ENCODE peak calls at places on chromosomes 4 and X, in six cellular contexts. B is HCT116, I is K562, J is GM12878, D is HepG2, L is H1. E is an unnamed sample.

GRCh38 chrX:24259544-24260240 is 54.2 kb downstream of the SUPT20HL2 start:
- DNase-seq in B (peak), I (peak), J (no peak), D (peak), L (no peak), E (peak)

GRCh38 chr4:185677915-185678314 is 134.1 kb downstream of the SORBS2 start:
- DNase-seq in B (no peak), I (no peak), J (no peak), D (no peak), L (no peak), E (no peak)

GRCh38 chr4:7757501-7758443 is 181.9 kb downstream of the AFAP1 start:
- DNase-seq in B (no peak), I (no peak), J (no peak), D (no peak), L (no peak), E (no peak)

GRCh38 chr4:151864068-151864467 is 103.3 kb upstream of the GATB start:
- DNase-seq in B (no peak), I (no peak), J (no peak), D (no peak), L (no peak), E (no peak)

GRCh38 chrX:23784487-23785301 is 1.7 kb downstream of the SAT1 start:
- DNase-seq in B (no peak), I (peak), J (no peak), D (no peak), L (no peak), E (no peak)

GRCh38 chr4:38957239-38957815 is 74.9 kb downstream of the TMEM156 start:
- DNase-seq in B (no peak), I (no peak), J (no peak), D (no peak), L (no peak), E (no peak)

GRCh38 chr4:146545102-146545501 is 23.4 kb upstream of the SLC10A7 start:
- DNase-seq in B (no peak), I (peak), J (no peak), D (peak), L (no peak), E (peak)

GRCh38 chr4:82988323-82988832 is 22.2 kb downstream of the LIN54 start:
- DNase-seq in B (no peak), I (no peak), J (no peak), D (no peak), L (no peak), E (no peak)

GRCh38 chr4:122759639-122760310 is 27.3 kb downstream of the BBS12 start:
- DNase-seq in B (no peak), I (no peak), J (no peak), D (no peak), L (no peak), E (no peak)

GRCh38 chrX:100615015-100615414 is 21.6 kb downstream of the TSPAN6 start:
- DNase-seq in B (peak), I (peak), J (peak), D (peak), L (no peak), E (no peak)

GRCh38 chr4:36242629-36243354 is 1.5 kb downstream of the ARAP2 start:
- DNase-seq in B (no peak), I (no peak), J (no peak), D (no peak), L (no peak), E (no peak)

GRCh38 chr4:6991771-6992557 is 51.2 kb upstream of the TADA2B start:
- DNase-seq in B (no peak), I (no peak), J (no peak), D (no peak), L (no peak), E (no peak)

GRCh38 chrX:107576841-107577240 is 51.5 kb upstream of the PRPS1 start:
- DNase-seq in B (no peak), I (no peak), J (no peak), D (no peak), L (no peak), E (no peak)

GRCh38 chr4:158858410-158859189 is 89.8 kb downstream of the FNIP2 start:
- DNase-seq in B (no peak), I (no peak), J (no peak), D (peak), L (no peak), E (no peak)

GRCh38 chrX:110743679-110744340 is 51.8 kb downstream of the CHRDL1 start:
- DNase-seq in B (no peak), I (no peak), J (no peak), D (no peak), L (no peak), E (no peak)

GRCh38 chrX:10756365-10756915 is 136.1 kb upstream of the MID1 start:
- DNase-seq in B (peak), I (no peak), J (no peak), D (no peak), L (no peak), E (no peak)

GRCh38 chr4:163196904-163197505 is 30.3 kb upstream of the NAF1 start:
- DNase-seq in B (no peak), I (no peak), J (no peak), D (no peak), L (no peak), E (no peak)

GRCh38 chrX:39204945-39205344 is 403.7 kb downstream of the MID1IP1 start:
- DNase-seq in B (no peak), I (no peak), J (no peak), D (no peak), L (no peak), E (no peak)

GRCh38 chrX:70444326-70445196 is at the start of gene DLG3:
- DNase-seq in B (no peak), I (peak), J (no peak), D (no peak), L (no peak), E (peak)

GRCh38 chr4:28015996-28016395 is 1155.4 kb downstream of the STIM2 start:
- DNase-seq in B (no peak), I (no peak), J (no peak), D (no peak), L (no peak), E (no peak)

GRCh38 chrX:40391662-40392061 is 189.1 kb upstream of the ATP6AP2 start:
- DNase-seq in B (no peak), I (no peak), J (no peak), D (no peak), L (no peak), E (no peak)

GRCh38 chr4:84965558-84966381 is 720 bp downstream of the WDFY3 start:
- DNase-seq in B (no peak), I (peak), J (no peak), D (peak), L (no peak), E (peak)

GRCh38 chrX:11427082-11428033 is 134.1 kb downstream of the AMELX start:
- DNase-seq in B (no peak), I (peak), J (no peak), D (no peak), L (no peak), E (peak)

GRCh38 chr4:83125738-83126141 is 11.2 kb upstream of the PLAC8 start:
- DNase-seq in B (no peak), I (no peak), J (no peak), D (no peak), L (no peak), E (no peak)

DNA sequence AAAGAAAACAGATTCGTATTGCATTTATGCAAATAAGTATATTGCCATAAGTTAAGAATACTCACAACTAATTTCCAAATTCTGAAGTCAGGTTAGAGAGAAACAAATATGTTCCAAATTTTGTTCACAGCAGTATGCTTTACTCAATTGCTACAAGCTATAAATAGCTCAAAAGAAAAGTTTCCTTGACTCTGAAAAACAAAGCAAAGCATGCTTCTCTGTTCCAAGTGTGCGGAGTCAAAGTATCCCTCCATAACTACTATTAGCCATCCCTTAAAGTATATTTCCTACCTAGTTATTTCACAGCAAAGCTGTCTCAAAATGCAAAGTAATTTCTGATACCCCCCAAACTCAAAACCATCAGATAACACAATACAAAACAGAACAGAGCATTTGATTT is 47.3 kb downstream of the MGST2 start:
- DNase-seq in B (no peak), I (no peak), J (no peak), D (no peak), L (no peak), E (no peak)
- TF ChIP-seq ATF3 in B (no peak), I (no peak), J (no peak), D (no peak), L (no peak), E (no peak)

GRCh38 chr4:26590639-26591038 is 6.8 kb downstream of the TBC1D19 start:
- DNase-seq in B (peak), I (no peak), J (no peak), D (no peak), L (no peak), E (no peak)
- TF ChIP-seq ATF3 in B (no peak), I (no peak), J (no peak), D (no peak), L (no peak), E (no peak)

GRCh38 chr4:165867961-165868360 is 5.1 kb upstream of the TLL1 start:
- DNase-seq in B (no peak), I (no peak), J (no peak), D (no peak), L (no peak), E (no peak)

GRCh38 chr4:165861378-165861777 is 11.7 kb upstream of the TLL1 start:
- DNase-seq in B (no peak), I (no peak), J (no peak), D (no peak), L (no peak), E (no peak)

GRCh38 chr4:165865995-165866650 is 6.9 kb upstream of the TLL1 start:
- DNase-seq in B (no peak), I (no peak), J (no peak), D (no peak), L (no peak), E (no peak)

GRCh38 chr4:165864228-165864627 is 8.8 kb upstream of the TLL1 start:
- DNase-seq in B (no peak), I (no peak), J (no peak), D (peak), L (no peak), E (no peak)
- TF ChIP-seq ATF3 in B (no peak), I (no peak), J (no peak), D (no peak), L (no peak), E (no peak)

DNA sequence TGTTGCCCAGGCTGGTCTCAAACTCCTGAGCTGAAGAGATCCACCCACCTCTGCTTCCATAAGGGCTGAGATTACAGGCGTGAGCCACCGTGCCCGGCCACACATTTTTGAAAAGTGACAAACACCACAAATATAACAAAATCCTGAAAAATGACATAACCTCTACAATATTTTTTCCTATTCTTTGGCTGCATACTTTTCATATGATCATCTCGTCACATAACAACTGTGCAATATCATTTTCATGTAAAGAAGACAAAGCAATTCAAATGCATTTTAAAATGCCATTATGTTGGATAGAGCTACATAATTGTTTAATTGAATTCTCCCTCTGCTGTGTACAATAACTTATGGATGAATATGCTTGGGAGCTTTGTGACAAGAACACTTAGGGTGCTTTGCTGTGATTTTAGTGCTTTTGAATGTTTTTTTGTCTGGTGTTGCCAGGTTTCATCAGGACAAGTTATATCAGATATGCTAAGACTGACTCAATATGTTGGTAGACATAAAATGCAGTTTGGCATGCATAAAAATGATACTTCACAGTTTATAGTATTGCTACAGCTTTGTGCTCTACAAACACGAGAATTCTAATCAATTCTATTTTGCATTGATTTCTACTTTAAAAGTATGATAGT is 132.9 kb downstream of the CHIC2 start:
- DNase-seq in B (no peak), I (no peak), J (no peak), D (no peak), L (no peak), E (no peak)
- TF ChIP-seq ATF3 in B (no peak), I (no peak), J (no peak), D (no peak), L (no peak), E (no peak)

DNA sequence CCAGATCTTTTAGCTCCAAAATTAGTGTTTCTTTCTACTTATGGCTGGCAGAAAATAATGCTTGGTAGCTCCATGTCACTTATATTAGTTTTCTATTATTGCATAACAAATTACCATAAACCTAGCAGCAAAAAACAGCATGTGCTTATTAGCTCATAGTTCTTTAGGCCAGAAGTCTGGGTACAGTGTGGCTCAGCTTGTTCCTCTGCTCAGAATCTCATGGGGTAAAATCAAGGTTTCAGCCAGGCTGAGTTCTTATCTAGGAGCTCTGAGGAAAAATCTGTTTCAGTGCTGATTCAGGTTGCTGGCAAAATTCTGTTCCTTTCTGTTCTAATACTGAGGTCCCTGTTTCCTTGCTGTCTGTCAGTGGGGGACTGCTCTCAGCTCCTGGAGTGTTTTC is 101.1 kb downstream of the CT47B1 start:
- DNase-seq in B (no peak), I (no peak), J (no peak), D (no peak), L (no peak), E (no peak)
- TF ChIP-seq ATF3 in B (no peak), I (no peak), J (no peak), D (no peak), L (no peak), E (no peak)

GRCh38 chr4:16206301-16206700 is 20.0 kb downstream of the TAPT1 start:
- DNase-seq in B (no peak), I (no peak), J (no peak), D (no peak), L (no peak), E (no peak)
- TF ChIP-seq ATF3 in B (no peak), I (no peak), J (no peak), D (no peak), L (no peak), E (no peak)

GRCh38 chrX:47181301-47181700 is 12.3 kb upstream of the UBA1 start:
- DNase-seq in B (no peak), I (no peak), J (no peak), D (no peak), L (no peak), E (no peak)

GRCh38 chrX:47179928-47180255 is 13.7 kb upstream of the UBA1 start:
- DNase-seq in B (no peak), I (no peak), J (no peak), D (no peak), L (no peak), E (no peak)

GRCh38 chrX:47179221-47179927 is 14.3 kb upstream of the UBA1 start:
- DNase-seq in B (no peak), I (no peak), J (no peak), D (no peak), L (no peak), E (no peak)

GRCh38 chrX:47182106-47182700 is 11.4 kb upstream of the UBA1 start:
- DNase-seq in B (no peak), I (no peak), J (no peak), D (no peak), L (no peak), E (no peak)

DNA sequence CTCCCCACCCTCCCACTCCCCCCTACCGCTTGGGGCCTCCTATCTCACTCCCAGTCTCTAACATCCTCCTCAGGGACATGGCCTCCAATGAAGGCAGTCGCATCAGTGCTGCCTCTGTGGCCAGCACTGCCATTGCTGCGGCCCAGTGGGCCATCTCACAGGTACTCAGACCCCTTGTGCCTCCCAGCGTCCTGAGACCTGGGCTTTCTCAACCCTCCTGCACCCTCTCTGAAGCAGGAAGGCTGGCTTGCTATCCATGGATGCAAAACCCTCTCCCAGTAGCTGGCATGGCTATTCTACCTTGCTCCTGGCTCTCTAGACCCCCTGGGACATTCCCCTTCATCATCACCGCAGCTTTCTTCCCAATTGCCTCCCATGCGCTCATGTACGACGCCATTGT is 13.3 kb upstream of the UBA1 start:
- DNase-seq in B (no peak), I (no peak), J (no peak), D (no peak), L (no peak), E (no peak)
- TF ChIP-seq ATF3 in B (no peak), I (no peak), J (no peak), D (no peak), L (no peak), E (no peak)

GRCh38 chr4:18319456-18319855 is 297.9 kb upstream of the LCORL start:
- DNase-seq in B (no peak), I (no peak), J (no peak), D (no peak), L (no peak), E (no peak)

GRCh38 chr4:18314731-18315130 is 293.2 kb upstream of the LCORL start:
- DNase-seq in B (no peak), I (no peak), J (no peak), D (no peak), L (no peak), E (no peak)

GRCh38 chr4:18322111-18322510 is 300.6 kb upstream of the LCORL start:
- DNase-seq in B (no peak), I (no peak), J (no peak), D (no peak), L (no peak), E (no peak)

DNA sequence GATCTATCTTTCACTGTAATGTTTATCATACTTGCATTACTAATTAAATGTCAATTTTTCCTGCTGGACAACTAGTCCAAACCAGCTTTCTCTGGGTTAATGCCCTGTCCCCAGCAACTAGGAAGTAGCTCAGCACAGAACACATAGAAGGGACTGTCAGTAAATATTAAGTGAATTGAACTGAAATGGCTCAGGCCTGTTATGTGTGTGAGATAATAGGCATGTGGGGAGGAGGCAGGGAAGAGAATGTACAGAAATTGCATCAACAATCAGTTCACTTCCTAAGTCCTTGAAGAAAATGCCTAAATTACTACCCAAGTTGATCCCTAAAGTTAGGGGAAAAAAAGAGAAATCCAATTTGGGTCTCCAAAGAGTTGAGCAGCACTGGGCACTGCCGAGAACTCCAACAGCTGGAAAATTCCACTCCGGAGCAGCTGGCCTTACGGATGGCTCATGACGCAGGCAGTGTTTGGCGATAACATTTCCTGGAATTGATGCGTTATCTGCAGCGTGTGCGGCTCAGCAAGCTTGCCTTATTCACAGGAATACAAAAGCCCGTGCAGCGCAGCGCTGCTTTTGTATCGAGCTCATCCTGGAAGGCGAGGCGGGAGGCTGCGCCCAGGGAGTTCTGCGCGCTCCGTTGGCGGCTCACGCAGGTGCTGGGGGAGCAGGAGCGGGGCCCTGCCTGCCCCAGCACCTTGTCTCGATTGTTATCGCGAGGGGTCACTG is 297.3 kb upstream of the LCORL start:
- DNase-seq in B (no peak), I (no peak), J (no peak), D (no peak), L (no peak), E (no peak)
- TF ChIP-seq ATF3 in B (no peak), I (no peak), J (no peak), D (no peak), L (no peak), E (no peak)

GRCh38 chrX:154348646-154349358 is 25.6 kb downstream of the FLNA start:
- DNase-seq in B (no peak), I (no peak), J (no peak), D (no peak), L (no peak), E (no peak)

GRCh38 chrX:154350429-154351182 is 23.8 kb downstream of the FLNA start:
- DNase-seq in B (no peak), I (no peak), J (no peak), D (no peak), L (no peak), E (no peak)

GRCh38 chrX:154349359-154349935 is 25.0 kb downstream of the FLNA start:
- DNase-seq in B (no peak), I (no peak), J (no peak), D (no peak), L (no peak), E (no peak)

GRCh38 chrX:154349979-154350378 is 24.5 kb downstream of the FLNA start:
- DNase-seq in B (no peak), I (no peak), J (no peak), D (no peak), L (no peak), E (no peak)

GRCh38 chrX:154348114-154348531 is 26.3 kb downstream of the FLNA start:
- DNase-seq in B (no peak), I (no peak), J (no peak), D (no peak), L (no peak), E (no peak)
- TF ChIP-seq ATF3 in B (no peak), I (no peak), J (no peak), D (no peak), L (no peak), E (no peak)